ENCODE peak calls at places on chromosome 14, in seven cellular contexts. L is NCI-H524; W is heart right ventricle; Y is CD4-positive, CD25-positive, alpha-beta regulatory T cell; R is suprapubic skin; F is CD8-positive, alpha-beta memory T cell; C is NT2/D1. Q is an unnamed sample.

GRCh38 chr14:37665479-37665878 is 70.0 kb downstream of the TTC6 start:
- DNase-seq in Y (no peak), W (no peak), L (no peak), C (no peak), F (no peak), R (no peak), Q (no peak)

GRCh38 chr14:100836053-100836805 is 10.3 kb downstream of the MEG3 start:
- DNase-seq in C (no peak), Y (no peak), W (no peak), F (no peak), R (no peak), L (no peak), Q (no peak)

GRCh38 chr14:67943947-67944346 is 124.4 kb downstream of the RAD51B start:
- DNase-seq in R (peak; percentile 86), F (peak; percentile 39), Y (peak; percentile 70), C (peak; percentile 65), W (peak; percentile 86), L (peak; percentile 87), Q (peak; percentile 59)

GRCh38 chr14:95918466-95918865 is 41.8 kb downstream of the TUNAR start:
- DNase-seq in L (no peak), W (no peak), F (no peak), R (peak; percentile 16), Y (no peak), C (no peak), Q (no peak)

GRCh38 chr14:22221508-22221907 is 367.5 kb downstream of the DAD1 start:
- DNase-seq in F (no peak), Y (peak; percentile 49), C (no peak), L (peak; percentile 13), R (no peak), W (no peak), Q (no peak)

GRCh38 chr14:69924181-69924580 is 45.0 kb downstream of the SMOC1 start:
- DNase-seq in W (no peak), F (no peak), Y (no peak), C (no peak), R (no peak), L (peak; percentile 71), Q (no peak)

GRCh38 chr14:92341791-92342190 is 18.8 kb downstream of the SLC24A4 start:
- DNase-seq in L (no peak), C (no peak), R (no peak), Y (peak; percentile 8), W (no peak), F (no peak), Q (no peak)

GRCh38 chr14:22491683-22492483 is 97.1 kb downstream of the DAD1 start:
- DNase-seq in L (no peak), W (no peak), F (peak; percentile 41), R (no peak), Y (no peak), C (no peak), Q (no peak)

GRCh38 chr14:94397279-94397898 is 9.0 kb upstream of the SERPINA1 start:
- DNase-seq in L (no peak), W (no peak), F (no peak), R (no peak), Y (no peak), C (no peak), Q (no peak)

GRCh38 chr14:53310412-53310811 is 157.3 kb upstream of the DDHD1 start:
- DNase-seq in Y (no peak), R (no peak), W (no peak), C (no peak), F (no peak), L (no peak), Q (no peak)

GRCh38 chr14:92679246-92679645 is 69.2 kb downstream of the LGMN start:
- DNase-seq in R (no peak), Y (no peak), C (no peak), L (no peak), F (no peak), W (no peak), Q (no peak)

GRCh38 chr14:31926123-31926522 is 151.0 kb upstream of the ARHGAP5 start:
- DNase-seq in F (peak; percentile 18), R (no peak), Y (peak; percentile 76), L (peak; percentile 60), W (no peak), C (peak; percentile 22), Q (no peak)

GRCh38 chr14:105064001-105064400 is 1.2 kb downstream of the GPR132 start:
- DNase-seq in F (no peak), Y (no peak), C (no peak), R (no peak), W (no peak), L (no peak), Q (no peak)

GRCh38 chr14:54652188-54652889 is 85.4 kb downstream of the SAMD4A start:
- DNase-seq in F (no peak), R (peak; percentile 91), Y (no peak), L (no peak), C (peak; percentile 81), W (peak; percentile 91), Q (peak; percentile 94)

Q was measured in iPS DF 19.7.